ENCODE peak calls at places on chromosomes 5 and 9, in six cellular contexts. One of them, this sample, is unnamed.

GRCh38 chr9:97682242-97682641 is 14.9 kb downstream of the XPA start:
- DNase-seq in D721Med: no peak
- DNase-seq in nephron progenitor cell: no peak
- DNase-seq in fibroblast of pulmonary artery: no peak
- DNase-seq in NCI-H510A: no peak
- DNase-seq in MM.1S: no peak
- DNase-seq in this sample: no peak

GRCh38 chr9:75896193-75896592 is 5.7 kb downstream of the PCSK5 start:
- DNase-seq in D721Med: no peak
- DNase-seq in nephron progenitor cell: no peak
- DNase-seq in fibroblast of pulmonary artery: peak
- DNase-seq in NCI-H510A: no peak
- DNase-seq in MM.1S: no peak
- DNase-seq in this sample: no peak

GRCh38 chr5:136374638-136375037 is 9.3 kb upstream of the TRPC7 start:
- DNase-seq in D721Med: no peak
- DNase-seq in nephron progenitor cell: no peak
- DNase-seq in fibroblast of pulmonary artery: no peak
- DNase-seq in NCI-H510A: no peak
- DNase-seq in MM.1S: no peak
- DNase-seq in this sample: peak

GRCh38 chr5:157718529-157718928 is 12.7 kb upstream of the THG1L start:
- DNase-seq in D721Med: no peak
- DNase-seq in nephron progenitor cell: no peak
- DNase-seq in fibroblast of pulmonary artery: peak
- DNase-seq in NCI-H510A: no peak
- DNase-seq in MM.1S: peak
- DNase-seq in this sample: peak

GRCh38 chr5:1743061-1743768 is 56.4 kb downstream of the MRPL36 start:
- DNase-seq in D721Med: no peak
- DNase-seq in nephron progenitor cell: no peak
- DNase-seq in fibroblast of pulmonary artery: no peak
- DNase-seq in NCI-H510A: no peak
- DNase-seq in MM.1S: no peak
- DNase-seq in this sample: no peak

GRCh38 chr5:108104448-108104847 is 277.4 kb downstream of the FBXL17 start:
- DNase-seq in D721Med: no peak
- DNase-seq in nephron progenitor cell: no peak
- DNase-seq in fibroblast of pulmonary artery: no peak
- DNase-seq in NCI-H510A: no peak
- DNase-seq in MM.1S: no peak
- DNase-seq in this sample: no peak

GRCh38 chr5:137498301-137498735 is 808 bp downstream of the SPOCK1 start:
- DNase-seq in D721Med: no peak
- DNase-seq in nephron progenitor cell: peak
- DNase-seq in fibroblast of pulmonary artery: peak
- DNase-seq in NCI-H510A: no peak
- DNase-seq in MM.1S: no peak
- DNase-seq in this sample: peak

GRCh38 chr5:59143926-59144333 is 561.1 kb downstream of the RAB3C start:
- DNase-seq in D721Med: no peak
- DNase-seq in nephron progenitor cell: peak
- DNase-seq in fibroblast of pulmonary artery: no peak
- DNase-seq in NCI-H510A: no peak
- DNase-seq in MM.1S: peak
- DNase-seq in this sample: no peak

GRCh38 chr9:89661391-89661949 is 56.7 kb downstream of the GADD45G start:
- DNase-seq in D721Med: no peak
- DNase-seq in nephron progenitor cell: no peak
- DNase-seq in fibroblast of pulmonary artery: no peak
- DNase-seq in NCI-H510A: no peak
- DNase-seq in MM.1S: no peak
- DNase-seq in this sample: no peak

GRCh38 chr9:98142182-98142924 is 23.3 kb upstream of the TRIM14 start:
- DNase-seq in D721Med: no peak
- DNase-seq in nephron progenitor cell: no peak
- DNase-seq in fibroblast of pulmonary artery: no peak
- DNase-seq in NCI-H510A: no peak
- DNase-seq in MM.1S: no peak
- DNase-seq in this sample: no peak

GRCh38 chr9:137211532-137211931 is 6.0 kb downstream of the NDOR1 start:
- DNase-seq in D721Med: no peak
- DNase-seq in nephron progenitor cell: no peak
- DNase-seq in fibroblast of pulmonary artery: no peak
- DNase-seq in NCI-H510A: no peak
- DNase-seq in MM.1S: no peak
- DNase-seq in this sample: no peak

GRCh38 chr9:25964239-25964638 is 286.0 kb upstream of the TUSC1 start:
- DNase-seq in D721Med: no peak
- DNase-seq in nephron progenitor cell: peak
- DNase-seq in fibroblast of pulmonary artery: peak
- DNase-seq in NCI-H510A: no peak
- DNase-seq in MM.1S: peak
- DNase-seq in this sample: peak

GRCh38 chr9:123927625-123928308 is 2.2 kb downstream of the DENND1A start:
- DNase-seq in D721Med: no peak
- DNase-seq in nephron progenitor cell: no peak
- DNase-seq in fibroblast of pulmonary artery: peak
- DNase-seq in NCI-H510A: no peak
- DNase-seq in MM.1S: peak
- DNase-seq in this sample: peak

GRCh38 chr9:113160571-113160970 is 9.8 kb downstream of the SLC31A2 start:
- DNase-seq in D721Med: no peak
- DNase-seq in nephron progenitor cell: no peak
- DNase-seq in fibroblast of pulmonary artery: no peak
- DNase-seq in NCI-H510A: no peak
- DNase-seq in MM.1S: no peak
- DNase-seq in this sample: no peak

GRCh38 chr5:57711471-57711870 is 228.9 kb upstream of the ACTBL2 start:
- DNase-seq in D721Med: no peak
- DNase-seq in nephron progenitor cell: no peak
- DNase-seq in fibroblast of pulmonary artery: peak
- DNase-seq in NCI-H510A: no peak
- DNase-seq in MM.1S: no peak
- DNase-seq in this sample: no peak

GRCh38 chr9:12666813-12667212 is 26.4 kb upstream of the TYRP1 start:
- DNase-seq in D721Med: no peak
- DNase-seq in nephron progenitor cell: no peak
- DNase-seq in fibroblast of pulmonary artery: peak
- DNase-seq in NCI-H510A: no peak
- DNase-seq in MM.1S: no peak
- DNase-seq in this sample: no peak

GRCh38 chr9:4796988-4797956 is 4.5 kb downstream of the RCL1 start:
- DNase-seq in D721Med: no peak
- DNase-seq in nephron progenitor cell: peak
- DNase-seq in fibroblast of pulmonary artery: peak
- DNase-seq in NCI-H510A: no peak
- DNase-seq in MM.1S: peak
- DNase-seq in this sample: peak

GRCh38 chr9:126700903-126701819 is 87.4 kb downstream of the LMX1B start:
- DNase-seq in D721Med: peak
- DNase-seq in nephron progenitor cell: no peak
- DNase-seq in fibroblast of pulmonary artery: no peak
- DNase-seq in NCI-H510A: no peak
- DNase-seq in MM.1S: no peak
- DNase-seq in this sample: no peak

GRCh38 chr5:72569423-72569939 is 62.3 kb upstream of the ZNF366 start:
- DNase-seq in D721Med: no peak
- DNase-seq in nephron progenitor cell: no peak
- DNase-seq in fibroblast of pulmonary artery: no peak
- DNase-seq in NCI-H510A: no peak
- DNase-seq in MM.1S: no peak
- DNase-seq in this sample: no peak

GRCh38 chr9:133976191-133976861 is 15.8 kb downstream of the VAV2 start:
- DNase-seq in D721Med: no peak
- DNase-seq in nephron progenitor cell: no peak
- DNase-seq in fibroblast of pulmonary artery: no peak
- DNase-seq in NCI-H510A: no peak
- DNase-seq in MM.1S: no peak
- DNase-seq in this sample: no peak

This sample was measured in GM23248.